ENCODE peak calls at places on chromosomes 6 and 20, in five cellular contexts. P is stomach, D is H9, G is pancreas, A is A549. H is an unnamed sample. For H3K4me1, the result is how much of the 10 kb centered on the place peaks cover.

GRCh38 chr20:24722586-24722985 is 226.5 kb upstream of the CST7 start:
- DNase-seq in P (no peak), D (no peak), G (no peak), A (no peak), H (no peak)

GRCh38 chr6:168535711-168536110 is 94.7 kb downstream of the SMOC2 start:
- DNase-seq in P (no peak), D (no peak), G (no peak), A (no peak), H (no peak)

GRCh38 chr6:85404497-85405174 is 45.2 kb upstream of the NT5E start:
- DNase-seq in P (peak), D (no peak), G (peak), A (peak), H (no peak)

GRCh38 chr20:45969712-45970634 is 2.0 kb downstream of the ZNF335 start:
- DNase-seq in P (no peak), D (peak), G (no peak), A (peak), H (no peak)

GRCh38 chr6:170086639-170087420 is 204.0 kb downstream of the DLL1 start:
- DNase-seq in P (peak), D (no peak), G (peak), A (no peak), H (peak)

GRCh38 chr6:109313139-109313538 is 69.1 kb downstream of the CD164 start:
- DNase-seq in P (no peak), D (no peak), G (no peak), A (no peak), H (no peak)

GRCh38 chr20:48841861-48842529 is 14.2 kb upstream of the PREX1 start:
- DNase-seq in P (no peak), D (no peak), G (no peak), A (peak), H (no peak)

GRCh38 chr6:165119231-165120020 is 190.0 kb downstream of the C6orf118 start:
- DNase-seq in P (no peak), D (no peak), G (no peak), A (no peak), H (no peak)

GRCh38 chr6:157314705-157315321 is 8.5 kb downstream of the TMEM242 start:
- DNase-seq in P (no peak), D (no peak), G (no peak), A (peak), H (no peak)

GRCh38 chr20:14264869-14265268 is 72.5 kb downstream of the FLRT3 start:
- DNase-seq in P (no peak), D (no peak), G (no peak), A (peak), H (no peak)

GRCh38 chr6:152783217-152783878 is 32.8 kb downstream of the VIP start:
- DNase-seq in P (no peak), D (no peak), G (no peak), A (no peak), H (no peak)

GRCh38 chr6:30894381-30894780 is 10.1 kb downstream of the DDR1 start:
- DNase-seq in P (no peak), D (no peak), G (no peak), A (no peak), H (peak)

GRCh38 chr6:170449231-170449630 is 103.9 kb downstream of the PSMB1 start:
- DNase-seq in P (no peak), D (no peak), G (no peak), A (no peak), H (no peak)

GRCh38 chr20:8718214-8718613 is 350.7 kb upstream of the PLCB4 start:
- DNase-seq in P (no peak), D (no peak), G (no peak), A (no peak), H (no peak)

GRCh38 chr20:57133926-57134650 is 132.4 kb downstream of the BMP7 start:
- DNase-seq in P (no peak), D (no peak), G (no peak), A (no peak), H (no peak)

GRCh38 chr6:132063738-132064137 is 112.6 kb upstream of the CCN2 start:
- DNase-seq in P (no peak), D (no peak), G (no peak), A (peak), H (no peak)

GRCh38 chr6:37691904-37692806 is 5.5 kb downstream of the MDGA1 start:
- DNase-seq in P (peak), D (peak), G (peak), A (peak), H (peak)

GRCh38 chr6:4577406-4577805 is 198.8 kb upstream of the CDYL start:
- DNase-seq in P (peak), D (no peak), G (no peak), A (no peak), H (no peak)

GRCh38 chr6:593907-594212 is 63.0 kb downstream of the HUS1B start:
- DNase-seq in P (no peak), D (peak), G (no peak), A (no peak), H (no peak)

GRCh38 chr20:40535816-40536215 is 153.2 kb downstream of the MAFB start:
- DNase-seq in P (no peak), D (no peak), G (no peak), A (no peak), H (no peak)

GRCh38 chr6:4088684-4089083 is 9.7 kb upstream of the FAM217A start:
- DNase-seq in P (no peak), D (no peak), G (no peak), A (no peak), H (no peak)

GRCh38 chr6:81834141-81834621 is 81.7 kb upstream of the TENT5A start:
- DNase-seq in P (peak), D (no peak), G (no peak), A (no peak), H (no peak)

GRCh38 chr20:13611726-13612125 is 27.0 kb downstream of the TASP1 start:
- DNase-seq in P (no peak), D (no peak), G (no peak), A (no peak), H (no peak)

GRCh38 chr20:63497946-63498935 is 642 bp downstream of the EEF1A2 start:
- DNase-seq in P (peak), D (peak), G (peak), A (peak), H (no peak)

GRCh38 chr6:10384333-10384718 is 30.5 kb downstream of the TFAP2A start:
- DNase-seq in P (no peak), D (no peak), G (no peak), A (no peak), H (no peak)

GRCh38 chr6:157273756-157274088 is 49.6 kb downstream of the TMEM242 start:
- DNase-seq in P (peak), D (peak), G (no peak), A (peak), H (peak)

GRCh38 chr20:3218307-3218988 is 9.2 kb downstream of the ITPA start:
- DNase-seq in P (peak), D (peak), G (peak), A (peak), H (peak)

GRCh38 chr6:145756170-145756662 is 20.9 kb upstream of the EPM2A start:
- DNase-seq in P (no peak), D (no peak), G (no peak), A (no peak), H (no peak)

GRCh38 chr6:33343953-33344611 is 26.5 kb upstream of the ZBTB22 start:
- DNase-seq in P (no peak), D (no peak), G (no peak), A (no peak), H (no peak)

GRCh38 chr20:9093203-9093962 is 24.5 kb downstream of the PLCB4 start:
- DNase-seq in P (no peak), D (no peak), G (no peak), A (no peak), H (no peak)

GRCh38 chr6:143375022-143375585 is 75.4 kb downstream of the ADAT2 start:
- DNase-seq in P (no peak), D (no peak), G (no peak), A (no peak), H (no peak)

GRCh38 chr6:23985015-23985414 is 141.0 kb upstream of the NRSN1 start:
- DNase-seq in P (no peak), D (no peak), G (no peak), A (no peak), H (no peak)

GRCh38 chr6:23994013-23994412 is 132.0 kb upstream of the NRSN1 start:
- DNase-seq in P (no peak), D (no peak), G (no peak), A (no peak), H (no peak)

DNA sequence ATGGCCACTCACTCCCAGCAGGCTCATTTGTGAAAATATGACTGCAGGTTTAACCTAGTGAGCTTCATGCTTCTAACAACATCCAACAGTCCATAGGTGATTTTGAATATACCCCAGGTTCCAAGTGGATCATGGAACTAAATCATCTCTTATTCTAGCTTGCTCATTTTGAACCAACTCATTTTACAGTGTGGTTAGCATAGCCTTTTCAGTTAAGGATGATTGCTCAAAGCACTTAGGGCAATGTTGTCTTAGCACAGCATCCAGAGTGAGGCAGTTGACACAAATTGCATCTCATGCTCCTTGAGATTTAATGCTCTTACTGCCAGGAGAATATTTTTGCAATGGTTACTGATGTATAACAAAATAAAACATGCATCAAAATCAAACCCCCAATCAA is 135.9 kb upstream of the NRSN1 start:
- DNase-seq in P (no peak), D (no peak), G (no peak), A (no peak), H (no peak)
- H3K4me1 ChIP-seq in P (under half), D (under half), G (under half), A (under half), H (under half)

DNA sequence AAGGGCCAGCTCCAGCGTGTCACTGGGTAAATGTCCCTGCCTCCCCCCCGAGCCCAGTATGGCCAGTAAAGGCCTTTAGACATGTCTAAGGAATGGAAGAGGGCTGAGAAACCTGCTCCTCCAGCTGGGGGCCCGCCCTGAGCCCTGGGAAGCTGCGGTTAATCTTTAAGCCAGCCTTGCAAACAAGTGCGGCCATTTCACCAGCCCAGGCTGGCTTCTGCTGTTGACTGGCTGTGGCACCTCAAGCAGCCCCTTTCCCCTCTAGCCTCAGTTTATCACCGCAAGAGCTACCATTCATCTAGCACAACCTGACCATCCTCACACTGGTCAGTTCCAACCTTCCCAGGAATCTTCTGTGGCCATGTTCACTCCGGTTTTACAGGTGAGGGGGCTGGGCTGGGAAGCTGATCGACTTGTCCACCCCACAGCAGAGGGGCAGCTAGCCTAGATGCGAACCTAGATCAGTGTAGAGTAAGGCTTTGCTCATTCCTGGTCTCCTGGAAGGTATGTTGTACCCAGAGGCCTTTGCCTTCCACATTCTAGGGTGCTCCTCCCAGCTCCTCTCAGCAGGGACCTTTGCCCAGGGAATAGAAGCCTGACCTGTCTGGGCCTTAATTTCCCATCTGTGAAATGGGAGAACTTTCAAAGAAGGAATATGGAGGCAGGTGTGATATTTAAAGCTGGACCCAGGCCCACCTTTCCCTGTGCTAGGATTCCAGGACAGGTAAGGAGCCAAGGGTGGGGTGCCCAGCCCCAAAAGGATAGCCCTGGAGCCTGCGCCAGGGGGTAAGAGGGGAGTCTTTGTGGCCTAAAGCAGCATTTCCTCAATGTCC is 1.2 kb upstream of the SRC start:
- DNase-seq in P (peak), D (peak), G (peak), A (peak), H (peak)
- H3K4me1 ChIP-seq in P (half or more), D (under half), G (under half), A (half or more), H (under half)

GRCh38 chr6:150450918-150451317 is 82.1 kb downstream of the IYD start:
- DNase-seq in P (no peak), D (no peak), G (no peak), A (no peak), H (no peak)
- H3K4me1 ChIP-seq in P (under half), D (under half), G (under half), A (under half), H (under half)

DNA sequence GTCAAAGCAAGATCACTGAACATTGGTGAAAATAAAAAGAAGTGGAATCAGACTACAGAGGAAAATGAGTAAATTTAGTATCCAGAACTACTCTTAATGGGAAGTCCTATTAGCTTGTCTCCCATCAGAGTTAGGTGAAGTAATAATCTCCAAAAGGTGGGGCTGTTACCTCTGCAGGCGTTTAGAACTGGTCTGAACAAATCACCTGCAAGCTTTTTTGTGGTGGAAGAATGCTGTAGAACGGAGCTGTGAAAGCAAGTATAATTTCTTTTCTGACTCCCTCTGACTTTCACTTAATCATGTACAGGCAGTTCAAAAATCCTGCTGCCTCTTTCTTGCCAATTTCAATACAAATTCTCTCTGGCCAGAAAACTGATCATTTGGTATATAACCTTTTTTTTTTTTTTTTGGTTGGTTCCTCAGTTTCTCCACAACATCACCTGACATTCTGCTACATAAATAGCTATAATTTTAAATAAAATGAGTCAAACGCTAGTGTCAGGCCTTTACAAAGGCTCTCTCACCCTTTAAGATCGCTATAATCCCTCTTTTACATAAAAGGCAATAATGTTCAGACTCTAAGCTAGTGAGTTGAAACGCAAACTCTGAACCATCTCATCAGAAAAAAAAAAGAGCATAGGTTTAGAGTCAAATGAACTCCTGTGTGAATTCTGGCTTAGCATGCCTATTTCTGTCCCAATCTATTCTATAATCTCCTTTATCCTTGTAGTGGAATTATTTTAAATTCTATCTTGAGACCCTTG is 38.8 kb downstream of the CITED2 start:
- DNase-seq in P (no peak), D (no peak), G (no peak), A (no peak), H (no peak)
- H3K4me1 ChIP-seq in P (under half), D (under half), G (under half), A (under half), H (under half)

H was measured in lower lobe of right lung.